ENCODE peak calls at places on chromosomes 1 and 21, in nine cellular contexts. F, H, B, G, J, T, I, X and C are unnamed samples.

GRCh38 chr1:206733012-206733411 is 37.6 kb upstream of the IL19 start:
- DNase-seq in H (no peak), T (no peak), X (no peak), G (no peak), J (no peak), B (no peak), F (no peak), I (no peak), C (no peak)

GRCh38 chr1:218345673-218346390 is 696 bp downstream of the TGFB2 start:
- DNase-seq in H (peak), I (peak), J (peak), F (peak), T (peak), X (peak), B (no peak), G (peak), C (no peak)

GRCh38 chr1:203324103-203325003 is 19.0 kb downstream of the BTG2 start:
- DNase-seq in F (no peak), J (no peak), H (no peak), X (no peak), B (peak), T (no peak), I (no peak), G (no peak), C (no peak)

GRCh38 chr1:10941891-10942541 is 70.4 kb upstream of the TARDBP start:
- DNase-seq in J (peak), I (no peak), X (peak), G (peak), H (no peak), F (no peak), B (peak), T (peak), C (peak)

GRCh38 chr1:12015499-12015898 is 3.8 kb upstream of the MIIP start:
- DNase-seq in X (no peak), J (no peak), G (no peak), F (no peak), T (no peak), H (no peak), B (no peak), I (no peak), C (no peak)

GRCh38 chr1:217586586-217586985 is 44.3 kb downstream of the GPATCH2 start:
- DNase-seq in B (no peak), H (no peak), I (peak), F (no peak), X (no peak), T (no peak), J (no peak), G (no peak), C (no peak)

GRCh38 chr1:9871707-9872425 is 38.2 kb downstream of the CTNNBIP1 start:
- DNase-seq in J (no peak), X (no peak), T (peak), B (no peak), F (no peak), H (no peak), I (no peak), G (no peak), C (no peak)

GRCh38 chr1:203440780-203441179 is 34.8 kb upstream of the PRELP start:
- DNase-seq in X (peak), G (no peak), B (no peak), T (peak), J (peak), I (peak), F (no peak), H (no peak), C (no peak)

GRCh38 chr1:193013005-193013404 is 46.2 kb downstream of the UCHL5 start:
- DNase-seq in G (no peak), F (no peak), X (no peak), T (no peak), J (no peak), H (no peak), B (no peak), I (peak), C (no peak)

GRCh38 chr1:152458384-152459185 is 44.5 kb upstream of the CRNN start:
- DNase-seq in F (peak), T (peak), H (no peak), J (peak), G (peak), X (no peak), I (peak), B (peak), C (peak)

GRCh38 chr1:41538741-41539415 is 54.4 kb upstream of the EDN2 start:
- DNase-seq in X (no peak), T (no peak), J (no peak), F (no peak), G (no peak), I (no peak), B (no peak), H (no peak), C (no peak)

GRCh38 chr1:8166436-8166835 is 140.3 kb upstream of the ERRFI1 start:
- DNase-seq in G (no peak), T (peak), F (no peak), J (no peak), H (no peak), I (no peak), X (no peak), B (no peak), C (no peak)

GRCh38 chr1:37865348-37866119 is 6.1 kb upstream of the MTF1 start:
- DNase-seq in I (peak), G (no peak), H (peak), J (no peak), B (no peak), T (no peak), F (no peak), X (no peak), C (no peak)

GRCh38 chr1:28512058-28512611 is 6.3 kb downstream of the RCC1 start:
- DNase-seq in I (peak), G (no peak), T (peak), J (no peak), F (no peak), H (peak), B (no peak), X (no peak), C (no peak)

GRCh38 chr1:76109901-76110560 is 35.5 kb downstream of the ST6GALNAC3 start:
- DNase-seq in J (no peak), X (no peak), T (no peak), H (no peak), G (no peak), F (no peak), I (no peak), B (no peak), C (no peak)

GRCh38 chr1:243396876-243397275 is 141.0 kb downstream of the SDCCAG8 start:
- DNase-seq in B (no peak), X (no peak), J (no peak), F (peak), I (no peak), T (no peak), H (no peak), G (no peak), C (no peak)

GRCh38 chr1:228869312-228869824 is 134.1 kb downstream of the RHOU start:
- DNase-seq in I (no peak), G (no peak), J (no peak), X (no peak), B (no peak), F (no peak), H (no peak), T (no peak), C (no peak)

GRCh38 chr1:90358448-90358847 is 358.7 kb downstream of the BARHL2 start:
- DNase-seq in J (no peak), F (no peak), T (no peak), G (no peak), X (no peak), B (no peak), H (no peak), I (no peak), C (no peak)

GRCh38 chr1:7539772-7540175 is 231.3 kb upstream of the VAMP3 start:
- DNase-seq in G (peak), X (no peak), J (peak), B (no peak), T (peak), H (peak), F (no peak), I (peak), C (no peak)

GRCh38 chr1:36248250-36248894 is 24.1 kb downstream of the THRAP3 start:
- DNase-seq in B (no peak), I (peak), G (no peak), X (no peak), H (peak), T (no peak), F (peak), J (peak), C (peak)

GRCh38 chr1:24743404-24744211 is 1.6 kb upstream of the CLIC4 start:
- DNase-seq in G (no peak), H (no peak), J (no peak), T (peak), B (no peak), X (no peak), F (no peak), I (peak), C (no peak)

GRCh38 chr1:160407819-160408801 is 7.7 kb downstream of the VANGL2 start:
- DNase-seq in X (no peak), I (no peak), G (no peak), F (no peak), T (peak), H (no peak), B (no peak), J (no peak), C (no peak)

GRCh38 chr1:224182866-224183590 is at the start of gene DEGS1:
- DNase-seq in B (peak), J (peak), X (peak), F (peak), I (peak), G (peak), H (peak), T (peak), C (peak)

GRCh38 chr1:92485374-92486250 is 1.1 kb downstream of the GFI1 start:
- DNase-seq in X (peak), J (peak), G (peak), I (no peak), H (peak), F (peak), T (peak), B (peak), C (no peak)

GRCh38 chr1:59015708-59016107 is 231.9 kb upstream of the JUN start:
- DNase-seq in I (peak), J (no peak), H (no peak), X (no peak), F (no peak), T (peak), B (no peak), G (no peak), C (no peak)

GRCh38 chr1:43549921-43550597 is 19.4 kb downstream of the PTPRF start:
- DNase-seq in B (no peak), F (peak), I (no peak), J (peak), H (peak), T (peak), G (peak), X (peak), C (no peak)

GRCh38 chr1:183776731-183777130 is 28.2 kb upstream of the RGL1 start:
- DNase-seq in F (no peak), B (no peak), G (no peak), X (no peak), H (no peak), T (no peak), I (peak), J (no peak), C (no peak)

GRCh38 chr1:79042117-79042516 is 35.6 kb upstream of the ADGRL4 start:
- DNase-seq in H (no peak), X (no peak), B (no peak), T (no peak), F (no peak), G (no peak), J (no peak), I (peak), C (no peak)

GRCh38 chr1:214120951-214121350 is 133.2 kb downstream of the PROX1 start:
- DNase-seq in B (no peak), F (no peak), I (no peak), J (no peak), X (no peak), T (no peak), G (no peak), H (no peak), C (no peak)

GRCh38 chr1:67407498-67407897 is 22.7 kb downstream of the SERBP1 start:
- DNase-seq in T (no peak), X (no peak), F (no peak), G (no peak), J (no peak), B (no peak), H (no peak), I (peak), C (no peak)

GRCh38 chr1:186094170-186094569 is 280.9 kb downstream of the TPR start:
- DNase-seq in H (peak), F (no peak), I (peak), G (no peak), J (no peak), B (no peak), X (no peak), T (no peak), C (no peak)

GRCh38 chr1:117237701-117238413 is 27.1 kb upstream of the VTCN1 start:
- DNase-seq in T (no peak), J (no peak), G (no peak), F (no peak), I (no peak), H (peak), X (no peak), B (no peak), C (no peak)

GRCh38 chr1:111983500-111983899 is 6.0 kb downstream of the KCND3 start:
- DNase-seq in T (no peak), G (no peak), J (no peak), H (no peak), X (no peak), F (no peak), B (no peak), I (no peak), C (no peak)

GRCh38 chr21:15034126-15034848 is 30.5 kb downstream of the NRIP1 start:
- DNase-seq in X (no peak), H (no peak), T (no peak), G (no peak), B (no peak), F (no peak), J (no peak), I (peak), C (no peak)

GRCh38 chr1:39659538-39659937 is 12.4 kb downstream of the NT5C1A start:
- DNase-seq in T (no peak), H (no peak), F (no peak), I (no peak), J (no peak), B (no peak), G (no peak), X (no peak), C (no peak)

GRCh38 chr1:39657402-39657801 is 14.5 kb downstream of the NT5C1A start:
- DNase-seq in I (peak), X (no peak), J (no peak), T (no peak), F (no peak), H (no peak), G (no peak), B (no peak), C (no peak)

GRCh38 chr1:39656416-39656815 is 15.5 kb downstream of the NT5C1A start:
- DNase-seq in H (no peak), I (no peak), G (no peak), T (no peak), B (no peak), F (no peak), J (no peak), X (no peak), C (no peak)

GRCh38 chr1:39659110-39659509 is 12.8 kb downstream of the NT5C1A start:
- DNase-seq in T (no peak), G (no peak), B (no peak), H (no peak), J (no peak), X (no peak), I (no peak), F (no peak), C (no peak)

GRCh38 chr1:39657923-39658485 is 13.9 kb downstream of the NT5C1A start:
- DNase-seq in G (peak), B (peak), H (no peak), X (peak), F (peak), J (peak), T (peak), I (peak), C (no peak)
- TF ChIP-seq CTCF in G (peak), B (peak), H (peak), X (peak), F (peak), J (peak), T (peak), I (peak), C (no peak)

GRCh38 chr1:201212056-201212455 is 21.4 kb downstream of the IGFN1 start:
- DNase-seq in I (no peak), T (no peak), B (no peak), H (no peak), G (no peak), X (no peak), F (no peak), J (no peak), C (no peak)

GRCh38 chr1:201213926-201214325 is 23.3 kb downstream of the IGFN1 start:
- DNase-seq in X (no peak), F (no peak), B (no peak), T (no peak), J (peak), G (no peak), I (no peak), H (no peak), C (peak)

GRCh38 chr1:201214461-201214860 is 23.8 kb downstream of the IGFN1 start:
- DNase-seq in T (peak), X (no peak), F (no peak), H (no peak), J (no peak), B (no peak), G (no peak), I (no peak), C (peak)

GRCh38 chr1:201212461-201213055 is 21.9 kb downstream of the IGFN1 start:
- DNase-seq in I (no peak), J (no peak), T (no peak), F (no peak), X (no peak), H (no peak), B (no peak), G (no peak), C (no peak)

GRCh38 chr1:201213106-201213770 is 22.6 kb downstream of the IGFN1 start:
- DNase-seq in G (no peak), T (no peak), X (no peak), H (no peak), B (no peak), J (peak), F (no peak), I (no peak), C (no peak)
- TF ChIP-seq CTCF in G (no peak), T (no peak), X (no peak), H (no peak), B (no peak), J (no peak), F (no peak), I (no peak), C (no peak)

GRCh38 chr1:245277276-245277675 is 122.5 kb downstream of the KIF26B start:
- DNase-seq in F (no peak), B (no peak), X (no peak), I (no peak), J (no peak), T (peak), G (no peak), H (no peak), C (no peak)
- TF ChIP-seq CTCF in F (peak), B (no peak), X (no peak), I (no peak), J (peak), T (peak), G (peak), H (no peak), C (no peak)

GRCh38 chr1:924619-925323 is 1.0 kb downstream of the SAMD11 start:
- DNase-seq in B (no peak), X (no peak), G (peak), T (peak), H (peak), I (peak), J (no peak), F (no peak), C (no peak)

GRCh38 chr1:925532-926421 is 2.1 kb downstream of the SAMD11 start:
- DNase-seq in H (no peak), X (no peak), I (peak), J (no peak), T (peak), F (no peak), G (peak), B (no peak), C (no peak)

GRCh38 chr1:921011-921837 is 2.5 kb upstream of the SAMD11 start:
- DNase-seq in I (peak), T (peak), H (peak), B (no peak), F (no peak), X (no peak), G (peak), J (peak), C (no peak)

GRCh38 chr1:923131-923990 is at the start of gene SAMD11:
- DNase-seq in I (peak), F (peak), G (peak), X (peak), T (peak), J (peak), H (peak), B (peak), C (peak)

DNA sequence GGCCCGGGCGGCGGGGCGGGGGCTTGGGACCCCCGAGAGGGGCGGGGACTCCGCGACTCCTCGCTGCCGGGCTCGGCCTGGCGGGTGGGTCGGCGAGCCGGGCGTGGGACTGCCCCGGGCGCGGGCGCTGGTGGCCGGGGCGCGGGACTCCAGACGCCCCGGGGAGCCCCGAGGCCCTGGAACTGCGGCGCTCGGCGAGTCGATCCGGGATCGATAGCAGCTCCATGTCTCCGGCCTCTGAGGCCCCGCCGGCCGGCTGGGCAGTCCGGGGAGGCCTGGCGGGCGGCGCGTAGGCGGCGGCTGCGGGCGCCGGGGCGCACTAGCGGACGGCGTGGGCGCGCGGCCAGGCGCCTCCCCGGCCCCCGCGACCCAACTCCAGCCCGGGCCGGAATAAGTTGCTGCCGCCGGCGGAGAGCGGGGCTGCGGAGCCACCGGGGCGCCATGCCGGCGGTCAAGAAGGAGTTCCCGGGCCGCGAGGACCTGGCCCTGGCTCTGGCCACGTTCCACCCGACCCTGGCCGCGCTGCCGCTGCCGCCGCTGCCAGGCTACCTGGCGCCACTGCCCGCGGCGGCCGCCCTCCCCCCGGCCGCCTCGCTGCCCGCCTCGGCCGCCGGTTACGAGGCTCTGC is 382 bp downstream of the SAMD11 start:
- DNase-seq in B (no peak), H (no peak), X (no peak), F (no peak), T (no peak), J (no peak), I (no peak), G (no peak), C (no peak)
- TF ChIP-seq CTCF in B (no peak), H (no peak), X (no peak), F (no peak), T (no peak), J (no peak), I (no peak), G (no peak), C (no peak)

GRCh38 chr1:29868944-29869343 is 632.6 kb downstream of the PTPRU start:
- DNase-seq in B (no peak), I (no peak), F (no peak), T (no peak), X (no peak), G (no peak), J (no peak), H (no peak), C (no peak)

GRCh38 chr1:29869802-29870201 is 633.5 kb downstream of the PTPRU start:
- DNase-seq in H (no peak), B (no peak), J (no peak), F (no peak), T (no peak), X (no peak), I (no peak), G (no peak), C (no peak)

GRCh38 chr1:29875557-29876028 is 639.3 kb downstream of the PTPRU start:
- DNase-seq in T (no peak), H (no peak), F (no peak), B (no peak), X (no peak), G (no peak), J (no peak), I (no peak), C (no peak)

GRCh38 chr1:29865051-29865450 is 628.7 kb downstream of the PTPRU start:
- DNase-seq in X (no peak), G (no peak), F (no peak), J (no peak), I (no peak), B (no peak), T (no peak), H (no peak), C (no peak)

DNA sequence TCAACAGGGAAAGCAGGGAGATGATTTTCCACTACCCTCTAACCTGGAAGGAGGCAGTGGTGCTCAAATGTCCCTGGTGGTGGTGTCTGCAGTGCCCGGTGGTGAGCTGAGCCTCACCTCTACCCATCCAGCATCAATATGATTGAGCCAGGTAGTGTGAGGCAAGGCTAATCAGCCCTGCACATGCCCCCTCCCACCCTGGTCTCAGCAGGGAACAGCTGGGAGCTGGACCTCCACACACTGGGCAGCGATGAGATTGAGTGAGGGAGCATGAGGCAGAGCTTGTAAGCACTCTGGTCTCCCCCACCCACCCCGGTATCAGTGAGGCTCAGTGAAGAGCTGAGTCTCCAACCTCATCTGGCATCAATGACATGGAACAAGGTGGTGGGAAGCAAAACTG is 634.3 kb downstream of the PTPRU start:
- DNase-seq in G (no peak), B (no peak), J (no peak), X (no peak), F (no peak), T (no peak), H (no peak), I (no peak), C (no peak)
- TF ChIP-seq CTCF in G (no peak), B (no peak), J (no peak), X (no peak), F (no peak), T (no peak), H (no peak), I (no peak), C (no peak)